ENCODE peak calls at places on chromosomes 16 and 17, in seven cellular contexts. W is HS-5; L is iris pigment epithelial cell; H is activated naive CD4-positive, alpha-beta T cell treated with Interleukin-2 at 50 U/mL for 16 hours; S is foreskin fibroblast; X is hypothalamus; B is non-pigmented ciliary epithelial cell. O is an unnamed sample.

GRCh38 chr17:42221886-42222745 is 27.8 kb upstream of the GHDC start:
- DNase-seq in W (no peak), L (peak), H (peak), S (peak), X (peak), B (no peak), O (no peak)

GRCh38 chr16:11066231-11066870 is 122.0 kb downstream of the CLEC16A start:
- DNase-seq in W (no peak), L (no peak), H (no peak), S (no peak), X (no peak), B (no peak), O (no peak)

GRCh38 chr17:67520282-67520906 is 143.3 kb downstream of the PITPNC1 start:
- DNase-seq in W (no peak), L (peak), H (no peak), S (peak), X (no peak), B (no peak), O (no peak)

GRCh38 chr17:4073983-4074830 is 68.6 kb downstream of the ZZEF1 start:
- DNase-seq in W (no peak), L (no peak), H (no peak), S (no peak), X (no peak), B (no peak), O (no peak)

GRCh38 chr17:67139784-67140665 is 95.7 kb downstream of the CACNG1 start:
- DNase-seq in W (peak), L (peak), H (no peak), S (no peak), X (no peak), B (no peak), O (no peak)

GRCh38 chr16:64132190-64132589 is 989.7 kb downstream of the CDH11 start:
- DNase-seq in W (no peak), L (no peak), H (no peak), S (no peak), X (no peak), B (no peak), O (no peak)

GRCh38 chr16:46688101-46688656 is 799 bp downstream of the VPS35 start:
- DNase-seq in W (no peak), L (peak), H (no peak), S (no peak), X (peak), B (no peak), O (no peak)

GRCh38 chr17:37064166-37064565 is 115.4 kb downstream of the AATF start:
- DNase-seq in W (no peak), L (no peak), H (no peak), S (no peak), X (no peak), B (no peak), O (no peak)

GRCh38 chr17:8859029-8859803 is 8.3 kb downstream of the PIK3R6 start:
- DNase-seq in W (peak), L (peak), H (no peak), S (peak), X (no peak), B (no peak), O (no peak)

GRCh38 chr17:43698678-43699437 is 37.1 kb upstream of the MEOX1 start:
- DNase-seq in W (no peak), L (no peak), H (no peak), S (no peak), X (no peak), B (no peak), O (no peak)

GRCh38 chr17:43025290-43025657 is 243 bp downstream of the RND2 start:
- DNase-seq in W (no peak), L (no peak), H (no peak), S (no peak), X (no peak), B (no peak), O (no peak)

GRCh38 chr17:65018612-65019290 is 37.8 kb downstream of the GNA13 start:
- DNase-seq in W (no peak), L (peak), H (no peak), S (no peak), X (no peak), B (no peak), O (no peak)

GRCh38 chr17:21213491-21214014 is 408 bp downstream of the TMEM11 start:
- DNase-seq in W (no peak), L (peak), H (peak), S (peak), X (no peak), B (no peak), O (no peak)

GRCh38 chr16:78504391-78504945 is 405.0 kb downstream of the WWOX start:
- DNase-seq in W (no peak), L (no peak), H (no peak), S (no peak), X (no peak), B (no peak), O (no peak)

GRCh38 chr17:8837438-8838075 is 29.9 kb downstream of the PIK3R6 start:
- DNase-seq in W (no peak), L (no peak), H (no peak), S (no peak), X (no peak), B (no peak), O (no peak)

GRCh38 chr17:31700973-31701372 is 158.1 kb downstream of the COPRS start:
- DNase-seq in W (no peak), L (no peak), H (no peak), S (no peak), X (no peak), B (no peak), O (no peak)

GRCh38 chr16:21584817-21585216 is 14.6 kb upstream of the METTL9 start:
- DNase-seq in W (no peak), L (no peak), H (no peak), S (no peak), X (no peak), B (no peak), O (no peak)

GRCh38 chr16:30007378-30007895 is 3.4 kb downstream of the DOC2A start:
- DNase-seq in W (no peak), L (no peak), H (no peak), S (no peak), X (no peak), B (no peak), O (no peak)

GRCh38 chr16:55539488-55539887 is 27.0 kb upstream of the CAPNS2 start:
- DNase-seq in W (no peak), L (no peak), H (no peak), S (no peak), X (no peak), B (no peak), O (no peak)

O was measured in HS-27A.